ENCODE peak calls at places on chromosomes 2 and 18, in five cellular contexts. A, V, U, O and I are unnamed samples.

GRCh38 chr2:168712053-168712452 is 90.4 kb upstream of the NOSTRIN start:
- DNase-seq in A (no peak), V (no peak), U (no peak), O (no peak), I (no peak)

GRCh38 chr18:49717617-49718016 is 95.7 kb downstream of the ACAA2 start:
- DNase-seq in A (no peak), V (no peak), U (no peak), O (no peak), I (no peak)

GRCh38 chr2:237264480-237265219 is 149.3 kb downstream of the COL6A3 start:
- DNase-seq in A (no peak), V (no peak), U (no peak), O (no peak), I (no peak)

GRCh38 chr2:317501-318424 is 29.9 kb upstream of the ALKAL2 start:
- DNase-seq in A (no peak), V (no peak), U (no peak), O (no peak), I (no peak)

GRCh38 chr18:3248670-3249359 is 1.2 kb downstream of the MYL12A start:
- DNase-seq in A (no peak), V (peak; percentile 54), U (no peak), O (peak; percentile 37), I (peak; percentile 57)

GRCh38 chr18:6482198-6482977 is 67.7 kb upstream of the L3MBTL4 start:
- DNase-seq in A (peak; percentile 56), V (peak; percentile 61), U (peak; percentile 77), O (no peak), I (peak; percentile 50)

GRCh38 chr2:159106105-159106504 is 137.7 kb downstream of the TANC1 start:
- DNase-seq in A (no peak), V (no peak), U (no peak), O (no peak), I (no peak)

GRCh38 chr2:30869988-30870387 is 62.7 kb upstream of the CAPN13 start:
- DNase-seq in A (no peak), V (no peak), U (no peak), O (no peak), I (no peak)

GRCh38 chr2:24611626-24612025 is 120.6 kb downstream of the NCOA1 start:
- DNase-seq in A (no peak), V (no peak), U (no peak), O (no peak), I (no peak)

GRCh38 chr2:134664051-134664450 is 54.7 kb downstream of the TMEM163 start:
- DNase-seq in A (no peak), V (no peak), U (no peak), O (no peak), I (no peak)

GRCh38 chr2:20664431-20665260 is 2.3 kb upstream of the GDF7 start:
- DNase-seq in A (no peak), V (no peak), U (no peak), O (no peak), I (no peak)
- TF ChIP-seq POLR2A in A (no peak), V (no peak), U (no peak), O (no peak), I (no peak)

GRCh38 chr2:64650257-64650656 is 3.5 kb downstream of the SERTAD2 start:
- DNase-seq in A (no peak), V (no peak), U (no peak), O (no peak), I (no peak)
- H3K4me1 ChIP-seq in A (peaks cover 71% of the 10 kb centered on the region), V (peaks cover 24% of the 10 kb centered on the region), U (no peaks in the 10 kb centered on the region), O (peaks cover 51% of the 10 kb centered on the region), I (peaks cover 69% of the 10 kb centered on the region)

DNA sequence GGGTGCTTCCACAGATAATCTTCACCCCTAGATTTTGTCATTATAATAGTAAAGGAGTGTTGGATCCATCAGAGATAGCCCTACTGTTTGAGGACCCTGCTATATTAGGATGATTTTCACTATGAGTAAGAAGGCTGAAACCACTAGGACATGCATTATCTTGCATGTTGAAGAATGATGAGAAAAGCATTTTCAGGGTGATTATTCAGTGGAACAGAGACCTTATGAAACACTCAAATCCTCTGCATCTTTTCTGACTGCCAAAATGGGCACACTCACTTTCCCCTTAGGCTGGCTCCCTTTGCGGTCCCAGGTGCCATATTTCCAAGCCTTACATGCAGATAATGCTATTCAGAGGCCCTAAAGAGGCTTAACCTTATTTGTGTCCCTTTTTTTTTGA is 296.9 kb downstream of the RND3 start:
- DNase-seq in A (no peak), V (no peak), U (no peak), O (no peak), I (no peak)
- TF ChIP-seq POLR2A in A (no peak), V (no peak), U (no peak), O (no peak), I (no peak)

GRCh38 chr2:33213648-33214047 is 262.8 kb upstream of the RASGRP3 start:
- DNase-seq in A (no peak), V (no peak), U (no peak), O (no peak), I (no peak)

GRCh38 chr2:33214857-33215256 is 261.6 kb upstream of the RASGRP3 start:
- DNase-seq in A (no peak), V (no peak), U (no peak), O (no peak), I (no peak)

GRCh38 chr2:33212151-33212550 is 264.3 kb upstream of the RASGRP3 start:
- DNase-seq in A (no peak), V (no peak), U (no peak), O (no peak), I (no peak)

GRCh38 chr2:33214436-33214835 is 262.0 kb upstream of the RASGRP3 start:
- DNase-seq in A (no peak), V (no peak), U (no peak), O (no peak), I (no peak)

GRCh38 chr2:33213244-33213643 is 263.2 kb upstream of the RASGRP3 start:
- DNase-seq in A (no peak), V (no peak), U (no peak), O (no peak), I (no peak)
- H3K4me1 ChIP-seq in A (peaks cover 12% of the 10 kb centered on the region), V (no peaks in the 10 kb centered on the region), U (no peaks in the 10 kb centered on the region), O (no peaks in the 10 kb centered on the region), I (peaks cover 15% of the 10 kb centered on the region)

GRCh38 chr2:39668576-39668975 is 2.9 kb downstream of the TMEM178A start:
- DNase-seq in A (no peak), V (no peak), U (no peak), O (no peak), I (no peak)
- TF ChIP-seq POLR2A in A (no peak), V (no peak), U (no peak), O (no peak), I (no peak)

DNA sequence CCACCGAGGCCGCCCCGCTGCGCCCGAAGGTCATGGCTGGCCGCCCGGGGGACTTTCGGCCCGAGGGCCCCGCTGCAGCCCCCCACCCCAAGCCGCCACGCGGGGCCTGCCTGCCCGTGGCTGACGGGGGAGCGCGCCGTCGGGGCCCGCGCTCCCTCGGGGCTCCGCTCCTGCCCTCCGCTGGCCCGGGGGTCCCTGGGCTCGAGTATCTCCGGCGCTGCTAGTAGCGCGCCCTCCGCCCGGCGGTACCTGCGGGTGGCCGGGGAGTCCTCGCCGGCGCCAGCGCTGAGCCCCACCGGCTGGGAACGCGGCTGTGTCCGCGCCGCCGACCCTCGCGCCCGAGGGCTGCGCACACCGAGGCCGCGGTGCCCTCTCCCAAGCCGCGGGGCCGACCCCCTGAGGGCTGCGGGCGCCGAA is 306 bp downstream of the KCNG3 start:
- DNase-seq in A (no peak), V (no peak), U (no peak), O (no peak), I (no peak)
- H3K4me1 ChIP-seq in A (peaks cover 28% of the 10 kb centered on the region), V (no peaks in the 10 kb centered on the region), U (no peaks in the 10 kb centered on the region), O (peaks cover 14% of the 10 kb centered on the region), I (no peaks in the 10 kb centered on the region)

DNA sequence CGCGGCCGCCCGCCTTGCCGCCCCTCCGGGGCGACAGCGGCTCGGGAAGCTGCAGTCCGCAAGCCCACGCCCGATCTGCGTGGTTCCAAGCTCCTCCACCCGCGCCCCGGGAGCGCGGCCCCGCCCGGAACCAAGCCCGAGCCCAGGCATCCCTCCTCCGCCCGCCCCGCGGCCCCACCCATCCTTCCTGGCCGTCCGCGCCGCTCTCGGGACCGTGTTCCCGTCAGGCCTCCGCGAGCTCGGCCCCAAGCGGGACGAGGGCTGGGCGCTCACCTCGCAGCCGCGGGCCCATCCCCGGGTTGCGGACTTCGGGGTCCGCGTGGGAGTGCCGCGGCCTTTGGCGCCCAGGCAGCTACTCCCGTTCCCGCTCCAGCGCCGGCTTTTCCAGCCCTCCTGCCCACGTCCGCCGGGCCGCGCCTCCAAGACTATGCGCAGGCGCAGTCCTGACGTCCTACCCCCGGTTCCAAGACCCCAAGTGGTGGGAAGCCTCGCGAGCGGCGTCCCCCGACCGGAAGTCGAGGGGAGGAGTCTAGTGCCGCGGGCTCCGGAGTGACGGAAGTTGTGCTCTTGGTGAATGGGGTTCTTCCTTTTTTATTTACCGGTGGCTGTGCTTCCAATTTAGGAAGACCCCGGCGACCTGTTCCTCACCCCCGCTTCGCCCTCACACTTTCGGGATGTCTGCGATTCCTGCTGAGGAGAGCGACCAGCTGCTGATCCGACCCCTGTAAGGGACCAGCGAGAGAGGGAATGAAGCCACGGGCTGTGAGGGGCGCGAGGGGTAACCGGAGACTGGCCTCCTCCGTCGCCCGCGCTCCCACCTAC is at the start of the genes CPSF3 and ITGB1BP1:
- DNase-seq in A (peak; percentile 97), V (peak; percentile 92), U (peak; percentile 98), O (peak; percentile 95), I (peak; percentile 94)
- TF ChIP-seq POLR2A in A (peak; percentile 58), V (peak; percentile 29), U (peak; percentile 56), O (peak; percentile 40), I (peak; percentile 55)